ENCODE peak calls at places on chromosomes 13 and 19, in seven cellular contexts. O is dorsolateral prefrontal cortex, K is nephron progenitor cell, N is endothelial cell, B is fibroblast of the aortic adventitia, R is osteocyte, U is uterus. S is an unnamed sample.
A peak's percentile ranks its signal among the peaks of the same experiment; 100 is the strongest.

GRCh38 chr19:18160792-18161690 is 8.1 kb downstream of the PIK3R2 start:
- DNase-seq in U (peak; percentile 58), K (peak; percentile 86), O (no peak), R (peak; percentile 93), B (peak; percentile 43), N (peak; percentile 82), S (peak; percentile 94)

GRCh38 chr19:30719189-30719990 is 347.2 kb downstream of the ZNF536 start:
- DNase-seq in R (no peak), K (peak; percentile 59), U (peak; percentile 69), N (peak; percentile 32), B (peak; percentile 28), O (peak; percentile 14), S (peak; percentile 64)

GRCh38 chr19:17332677-17333581 is 1.7 kb downstream of the ANO8 start:
- DNase-seq in R (no peak), N (no peak), B (peak; percentile 36), K (peak; percentile 59), U (no peak), O (peak; percentile 66), S (no peak)

GRCh38 chr13:52104624-52105023 is 24.2 kb downstream of the NEK5 start:
- DNase-seq in B (peak; percentile 65), O (no peak), U (no peak), K (no peak), N (no peak), R (no peak), S (no peak)

GRCh38 chr13:51858433-51859247 is 3.1 kb upstream of the CCDC70 start:
- DNase-seq in K (no peak), R (no peak), B (no peak), N (no peak), O (no peak), U (no peak), S (no peak)

GRCh38 chr13:30908416-30908980 is 2.4 kb downstream of the MEDAG start:
- DNase-seq in B (peak; percentile 96), U (peak; percentile 82), N (no peak), O (no peak), K (no peak), R (no peak), S (no peak)

GRCh38 chr19:16447015-16447384 is 24.8 kb downstream of the EPS15L1 start:
- DNase-seq in N (no peak), B (peak; percentile 94), O (no peak), R (no peak), U (peak; percentile 76), K (no peak), S (no peak)

GRCh38 chr13:109945206-109945960 is 159.0 kb upstream of the IRS2 start:
- DNase-seq in O (no peak), B (peak; percentile 58), U (no peak), R (no peak), N (no peak), K (no peak), S (no peak)

GRCh38 chr13:25469179-25469545 is 97.4 kb downstream of the ATP8A2 start:
- DNase-seq in N (no peak), O (no peak), U (no peak), R (no peak), B (no peak), K (no peak), S (no peak)

GRCh38 chr19:8308891-8309291 is 733 bp upstream of the CD320 start:
- DNase-seq in B (no peak), R (peak; percentile 60), K (no peak), U (peak; percentile 14), O (no peak), N (peak; percentile 5), S (no peak)

GRCh38 chr13:44826586-44827350 is 162.5 kb downstream of the NUFIP1 start:
- DNase-seq in U (no peak), O (no peak), B (no peak), R (no peak), K (peak; percentile 22), N (no peak), S (no peak)

GRCh38 chr13:38667526-38668094 is 19.3 kb upstream of the FREM2 start:
- DNase-seq in N (no peak), B (no peak), K (no peak), O (no peak), R (no peak), U (no peak), S (no peak)

GRCh38 chr13:62960723-62961122 is 1545.1 kb upstream of the PCDH20 start:
- DNase-seq in N (no peak), O (no peak), K (no peak), B (no peak), R (no peak), U (no peak), S (no peak)
- TF ChIP-seq CTCF in N (no peak), O (no peak), K (no peak), B (no peak), R (no peak), U (no peak), S (no peak)

GRCh38 chr19:6501740-6502648 is at the start of gene TUBB4A:
- DNase-seq in O (peak; percentile 84), B (no peak), K (peak; percentile 60), N (peak; percentile 23), U (no peak), R (no peak), S (peak; percentile 96)
- TF ChIP-seq CTCF in O (no peak), B (no peak), K (no peak), N (no peak), U (no peak), R (no peak), S (no peak)

GRCh38 chr13:111792956-111793355 is 274.0 kb upstream of the SOX1 start:
- DNase-seq in B (no peak), U (no peak), O (no peak), K (no peak), R (peak; percentile 65), N (no peak), S (no peak)
- TF ChIP-seq CTCF in B (no peak), U (no peak), O (no peak), K (no peak), R (no peak), N (no peak), S (no peak)

GRCh38 chr19:24029941-24030636 is 56.9 kb upstream of the ZNF254 start:
- DNase-seq in R (no peak), N (no peak), O (no peak), U (no peak), B (no peak), K (no peak), S (no peak)

GRCh38 chr19:24032651-24033050 is 54.3 kb upstream of the ZNF254 start:
- DNase-seq in R (no peak), U (no peak), O (no peak), B (no peak), N (no peak), K (no peak), S (no peak)

GRCh38 chr19:24033962-24034342 is 53.0 kb upstream of the ZNF254 start:
- DNase-seq in O (peak; percentile 54), K (peak; percentile 24), U (peak; percentile 19), N (peak; percentile 33), R (no peak), B (peak; percentile 66), S (no peak)

DNA sequence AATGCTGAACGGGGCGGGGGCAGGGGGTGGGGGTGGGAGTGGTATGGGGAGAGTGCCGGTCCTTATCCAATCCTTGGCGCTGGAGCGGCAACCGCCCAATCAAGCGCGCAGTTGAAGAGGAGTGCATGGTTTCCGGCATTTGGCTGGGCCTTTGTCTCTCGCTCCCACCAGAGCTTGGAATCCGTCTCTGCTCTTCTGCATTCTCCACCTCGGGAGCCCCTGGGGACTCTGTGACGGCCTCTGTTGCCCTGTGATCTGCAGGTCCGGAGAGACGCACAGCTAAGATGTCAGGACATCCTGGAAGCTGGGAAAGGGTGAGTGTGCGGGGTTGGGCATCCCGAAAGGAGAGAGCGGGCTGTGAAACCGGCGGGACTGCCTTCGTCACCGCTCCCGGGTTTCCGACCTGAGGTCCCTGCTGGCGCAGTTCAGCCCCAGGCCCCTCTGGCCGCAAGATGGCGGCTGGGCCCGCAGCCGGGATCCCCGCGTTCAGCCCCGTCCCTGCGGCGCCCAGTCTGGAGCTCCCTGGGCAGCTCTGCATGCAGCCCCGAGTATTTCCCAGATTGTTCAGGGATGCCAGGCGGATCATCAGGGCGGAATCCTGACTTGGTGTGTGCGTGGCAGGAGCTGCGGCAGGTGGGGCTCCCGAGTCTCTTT is 53.6 kb upstream of the ZNF254 start:
- DNase-seq in O (peak; percentile 93), B (peak; percentile 90), K (peak; percentile 79), U (peak; percentile 88), R (peak; percentile 94), N (peak; percentile 80), S (peak; percentile 82)
- TF ChIP-seq CTCF in O (no peak), B (no peak), K (no peak), U (no peak), R (no peak), N (no peak), S (no peak)

DNA sequence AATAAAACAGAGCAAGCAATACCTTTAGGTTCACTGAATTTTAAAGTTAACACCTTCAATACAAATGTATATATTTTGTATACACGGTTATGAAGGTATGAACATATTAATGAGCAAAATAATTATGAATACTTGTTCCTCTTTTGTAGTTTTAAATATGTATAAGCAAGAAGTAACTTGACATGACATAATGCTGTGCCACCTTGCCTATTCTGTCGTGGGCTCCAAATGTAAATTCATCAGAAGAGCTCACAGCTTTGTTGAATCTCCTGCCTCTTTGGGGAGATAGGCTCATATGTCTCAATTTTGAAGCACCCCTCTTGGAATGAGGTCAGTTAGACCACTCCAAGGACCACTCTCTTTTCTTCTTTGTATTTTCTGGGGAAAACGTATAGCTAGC is 59.3 kb downstream of the LRCH1 start:
- DNase-seq in U (no peak), O (no peak), K (no peak), N (no peak), B (no peak), R (no peak), S (no peak)
- TF ChIP-seq CTCF in U (no peak), O (no peak), K (no peak), N (no peak), B (no peak), R (no peak), S (no peak)

DNA sequence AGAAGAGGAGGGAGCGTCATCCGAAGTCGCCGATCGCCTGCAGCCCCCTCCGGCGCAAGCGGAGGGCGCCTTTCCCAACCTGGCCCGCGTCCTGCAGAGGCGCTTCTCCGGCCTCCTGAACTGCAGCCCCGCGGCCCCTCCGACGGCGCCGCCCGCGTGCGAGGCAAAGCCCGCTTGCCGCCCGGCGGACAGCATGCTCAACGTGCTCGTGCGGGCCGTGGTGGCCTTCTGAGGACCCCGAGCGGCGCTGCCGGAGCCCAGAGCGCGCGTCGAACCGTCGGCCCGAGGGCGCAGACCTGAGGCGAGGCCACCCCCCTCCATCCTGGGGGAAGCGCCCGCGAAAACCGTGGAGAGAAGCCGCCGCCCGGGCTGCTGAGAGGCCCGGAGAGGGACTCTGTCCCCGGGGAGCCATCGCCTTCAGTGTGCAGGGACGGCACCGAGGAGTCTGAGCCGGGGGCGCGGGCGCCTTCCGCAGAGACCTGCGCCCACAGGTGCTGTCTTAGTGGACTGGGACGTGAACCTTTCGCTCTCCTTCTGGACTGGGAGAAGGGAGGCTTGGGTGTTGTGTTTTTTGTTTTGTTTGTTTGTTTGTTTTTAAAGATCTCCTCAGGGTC is 3.5 kb downstream of the IER2 start:
- DNase-seq in U (peak; percentile 40), N (peak; percentile 49), R (no peak), B (peak; percentile 44), O (no peak), K (peak; percentile 48), S (no peak)
- TF ChIP-seq CTCF in U (no peak), N (no peak), R (peak; percentile 23), B (no peak), O (no peak), K (no peak), S (no peak)

GRCh38 chr19:1422943-1423342 is 15.3 kb upstream of the RPS15 start:
- DNase-seq in U (no peak), N (no peak), O (no peak), B (no peak), K (no peak), R (no peak), S (no peak)
- TF ChIP-seq CTCF in U (no peak), N (no peak), O (no peak), B (no peak), K (no peak), R (no peak), S (no peak)

S was measured in D721Med.